ENCODE peak calls at places on chromosomes 11 and 22, in ten cellular contexts. One of them, this sample, is unnamed. For H3K4me1, the result is how much of the 10 kb centered on the place peaks cover.

GRCh38 chr22:37632174-37633081 is 7.0 kb upstream of the SH3BP1 start:
- DNase-seq in A549: no peak
- DNase-seq in thoracic aorta: no peak
- DNase-seq in SJSA1: no peak
- DNase-seq in mesendoderm: no peak
- DNase-seq in right cardiac atrium: peak
- DNase-seq in testis: no peak
- DNase-seq in PC-3: no peak
- DNase-seq in lung: no peak
- DNase-seq in CD8-positive, alpha-beta T cell: no peak
- DNase-seq in this sample: no peak

GRCh38 chr22:41383085-41383484 is 1.3 kb downstream of the TEF start:
- DNase-seq in A549: no peak
- DNase-seq in thoracic aorta: no peak
- DNase-seq in SJSA1: no peak
- DNase-seq in mesendoderm: no peak
- DNase-seq in right cardiac atrium: no peak
- DNase-seq in testis: no peak
- DNase-seq in PC-3: no peak
- DNase-seq in lung: no peak
- DNase-seq in CD8-positive, alpha-beta T cell: no peak
- DNase-seq in this sample: no peak

GRCh38 chr11:66268953-66269906 is 791 bp downstream of the RAB1B start:
- DNase-seq in A549: peak
- DNase-seq in thoracic aorta: no peak
- DNase-seq in SJSA1: peak
- DNase-seq in mesendoderm: peak
- DNase-seq in right cardiac atrium: peak
- DNase-seq in testis: no peak
- DNase-seq in PC-3: peak
- DNase-seq in lung: no peak
- DNase-seq in CD8-positive, alpha-beta T cell: no peak
- DNase-seq in this sample: peak

GRCh38 chr22:16955678-16956210 is 52.3 kb downstream of the GAB4 start:
- DNase-seq in A549: no peak
- DNase-seq in thoracic aorta: no peak
- DNase-seq in SJSA1: no peak
- DNase-seq in mesendoderm: no peak
- DNase-seq in right cardiac atrium: no peak
- DNase-seq in testis: peak
- DNase-seq in PC-3: no peak
- DNase-seq in lung: no peak
- DNase-seq in CD8-positive, alpha-beta T cell: no peak
- DNase-seq in this sample: no peak

GRCh38 chr11:92268546-92268945 is 43.9 kb downstream of the FAT3 start:
- DNase-seq in A549: no peak
- DNase-seq in thoracic aorta: no peak
- DNase-seq in SJSA1: no peak
- DNase-seq in mesendoderm: no peak
- DNase-seq in right cardiac atrium: no peak
- DNase-seq in testis: no peak
- DNase-seq in PC-3: no peak
- DNase-seq in lung: no peak
- DNase-seq in CD8-positive, alpha-beta T cell: no peak
- DNase-seq in this sample: no peak

GRCh38 chr11:18168372-18168771 is 4.3 kb upstream of the MRGPRX4 start:
- DNase-seq in A549: no peak
- DNase-seq in thoracic aorta: no peak
- DNase-seq in SJSA1: no peak
- DNase-seq in mesendoderm: no peak
- DNase-seq in right cardiac atrium: no peak
- DNase-seq in testis: no peak
- DNase-seq in PC-3: no peak
- DNase-seq in lung: no peak
- DNase-seq in CD8-positive, alpha-beta T cell: no peak
- DNase-seq in this sample: no peak

GRCh38 chr11:129620705-129621104 is 194.9 kb upstream of the TMEM45B start:
- DNase-seq in A549: no peak
- DNase-seq in thoracic aorta: no peak
- DNase-seq in SJSA1: no peak
- DNase-seq in mesendoderm: no peak
- DNase-seq in right cardiac atrium: no peak
- DNase-seq in testis: no peak
- DNase-seq in PC-3: peak
- DNase-seq in lung: peak
- DNase-seq in CD8-positive, alpha-beta T cell: no peak
- DNase-seq in this sample: no peak

GRCh38 chr11:108508653-108509593 is 10.7 kb upstream of the POGLUT3 start:
- DNase-seq in A549: no peak
- DNase-seq in thoracic aorta: no peak
- DNase-seq in SJSA1: no peak
- DNase-seq in mesendoderm: no peak
- DNase-seq in right cardiac atrium: no peak
- DNase-seq in testis: peak
- DNase-seq in PC-3: no peak
- DNase-seq in lung: no peak
- DNase-seq in CD8-positive, alpha-beta T cell: no peak
- DNase-seq in this sample: no peak

GRCh38 chr22:35842519-35842913 is 124.8 kb downstream of the APOL5 start:
- DNase-seq in A549: no peak
- DNase-seq in thoracic aorta: no peak
- DNase-seq in SJSA1: no peak
- DNase-seq in mesendoderm: peak
- DNase-seq in right cardiac atrium: no peak
- DNase-seq in testis: no peak
- DNase-seq in PC-3: no peak
- DNase-seq in lung: no peak
- DNase-seq in CD8-positive, alpha-beta T cell: no peak
- DNase-seq in this sample: no peak
- H3K4me1 ChIP-seq in A549: half or more
- H3K4me1 ChIP-seq in thoracic aorta: under half
- H3K4me1 ChIP-seq in SJSA1: under half
- H3K4me1 ChIP-seq in mesendoderm: under half
- H3K4me1 ChIP-seq in right cardiac atrium: under half
- H3K4me1 ChIP-seq in testis: under half
- H3K4me1 ChIP-seq in PC-3: under half
- H3K4me1 ChIP-seq in lung: under half
- H3K4me1 ChIP-seq in CD8-positive, alpha-beta T cell: under half
- H3K4me1 ChIP-seq in this sample: under half

GRCh38 chr11:86222081-86222480 is 22.5 kb upstream of the EED start:
- DNase-seq in A549: no peak
- DNase-seq in thoracic aorta: no peak
- DNase-seq in SJSA1: no peak
- DNase-seq in mesendoderm: no peak
- DNase-seq in right cardiac atrium: no peak
- DNase-seq in testis: no peak
- DNase-seq in PC-3: no peak
- DNase-seq in lung: no peak
- DNase-seq in CD8-positive, alpha-beta T cell: no peak
- DNase-seq in this sample: no peak

GRCh38 chr11:86218125-86219081 is 26.1 kb upstream of the EED start:
- DNase-seq in A549: peak
- DNase-seq in thoracic aorta: no peak
- DNase-seq in SJSA1: peak
- DNase-seq in mesendoderm: peak
- DNase-seq in right cardiac atrium: peak
- DNase-seq in testis: peak
- DNase-seq in PC-3: peak
- DNase-seq in lung: peak
- DNase-seq in CD8-positive, alpha-beta T cell: peak
- DNase-seq in this sample: peak

GRCh38 chr11:86214710-86215109 is 29.8 kb upstream of the EED start:
- DNase-seq in A549: no peak
- DNase-seq in thoracic aorta: no peak
- DNase-seq in SJSA1: no peak
- DNase-seq in mesendoderm: no peak
- DNase-seq in right cardiac atrium: no peak
- DNase-seq in testis: no peak
- DNase-seq in PC-3: peak
- DNase-seq in lung: no peak
- DNase-seq in CD8-positive, alpha-beta T cell: no peak
- DNase-seq in this sample: no peak

GRCh38 chr11:86220654-86221053 is 23.9 kb upstream of the EED start:
- DNase-seq in A549: no peak
- DNase-seq in thoracic aorta: no peak
- DNase-seq in SJSA1: no peak
- DNase-seq in mesendoderm: no peak
- DNase-seq in right cardiac atrium: no peak
- DNase-seq in testis: no peak
- DNase-seq in PC-3: no peak
- DNase-seq in lung: no peak
- DNase-seq in CD8-positive, alpha-beta T cell: no peak
- DNase-seq in this sample: no peak

GRCh38 chr11:86219291-86220193 is 25.0 kb upstream of the EED start:
- DNase-seq in A549: no peak
- DNase-seq in thoracic aorta: no peak
- DNase-seq in SJSA1: no peak
- DNase-seq in mesendoderm: no peak
- DNase-seq in right cardiac atrium: no peak
- DNase-seq in testis: no peak
- DNase-seq in PC-3: no peak
- DNase-seq in lung: no peak
- DNase-seq in CD8-positive, alpha-beta T cell: no peak
- DNase-seq in this sample: no peak
- H3K4me1 ChIP-seq in A549: under half
- H3K4me1 ChIP-seq in thoracic aorta: under half
- H3K4me1 ChIP-seq in SJSA1: under half
- H3K4me1 ChIP-seq in mesendoderm: under half
- H3K4me1 ChIP-seq in right cardiac atrium: under half
- H3K4me1 ChIP-seq in testis: under half
- H3K4me1 ChIP-seq in PC-3: under half
- H3K4me1 ChIP-seq in lung: under half
- H3K4me1 ChIP-seq in CD8-positive, alpha-beta T cell: under half
- H3K4me1 ChIP-seq in this sample: under half

DNA sequence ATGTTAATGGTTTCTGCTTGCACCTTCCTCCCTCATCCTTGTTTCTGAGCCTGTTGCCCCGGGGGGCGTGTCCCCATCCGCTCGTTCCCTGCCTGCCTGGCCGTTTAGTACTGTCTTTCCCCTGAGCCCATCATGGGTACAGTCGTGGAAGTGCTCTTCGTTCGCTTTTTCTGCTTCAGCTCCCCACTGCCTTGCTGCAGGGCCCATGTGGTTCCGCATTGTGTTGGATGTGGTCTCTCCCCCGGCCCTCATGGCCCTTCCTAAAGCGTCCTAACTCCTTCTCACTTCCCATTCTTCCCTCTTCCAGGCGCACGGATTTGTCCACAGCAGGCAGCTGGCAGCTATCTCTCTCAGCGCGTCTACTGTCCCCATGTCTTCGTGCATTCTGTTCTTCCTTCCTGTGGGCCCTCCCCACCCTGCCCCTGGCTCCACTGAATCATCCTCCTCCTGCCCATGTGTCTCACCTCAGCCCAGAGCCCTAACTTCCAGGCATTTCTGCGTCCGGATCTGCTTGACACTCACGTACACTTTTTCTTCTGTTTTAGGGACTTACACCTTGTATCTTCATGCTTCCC is 98.1 kb downstream of the ZBTB16 start:
- DNase-seq in A549: no peak
- DNase-seq in thoracic aorta: no peak
- DNase-seq in SJSA1: no peak
- DNase-seq in mesendoderm: no peak
- DNase-seq in right cardiac atrium: peak
- DNase-seq in testis: no peak
- DNase-seq in PC-3: no peak
- DNase-seq in lung: no peak
- DNase-seq in CD8-positive, alpha-beta T cell: no peak
- DNase-seq in this sample: no peak
- H3K4me1 ChIP-seq in A549: under half
- H3K4me1 ChIP-seq in thoracic aorta: half or more
- H3K4me1 ChIP-seq in SJSA1: under half
- H3K4me1 ChIP-seq in mesendoderm: under half
- H3K4me1 ChIP-seq in right cardiac atrium: half or more
- H3K4me1 ChIP-seq in testis: half or more
- H3K4me1 ChIP-seq in PC-3: under half
- H3K4me1 ChIP-seq in lung: half or more
- H3K4me1 ChIP-seq in CD8-positive, alpha-beta T cell: half or more
- H3K4me1 ChIP-seq in this sample: under half

DNA sequence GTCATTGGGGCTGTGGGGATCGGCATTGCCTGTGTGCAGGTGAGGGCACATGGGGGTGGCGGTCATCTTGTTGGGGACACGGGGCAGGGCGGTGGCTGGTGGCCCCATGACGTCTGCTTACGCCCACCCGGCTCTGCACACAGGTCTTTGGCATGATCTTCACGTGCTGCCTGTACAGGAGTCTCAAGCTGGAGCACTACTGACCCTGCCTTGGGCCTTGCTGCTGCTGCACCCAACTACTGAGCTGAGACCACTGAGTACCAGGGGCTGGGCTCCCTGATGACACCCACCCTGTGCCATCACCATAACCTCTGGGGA is 4.4 kb downstream of the POLR2L start:
- DNase-seq in A549: no peak
- DNase-seq in thoracic aorta: no peak
- DNase-seq in SJSA1: no peak
- DNase-seq in mesendoderm: no peak
- DNase-seq in right cardiac atrium: no peak
- DNase-seq in testis: no peak
- DNase-seq in PC-3: no peak
- DNase-seq in lung: no peak
- DNase-seq in CD8-positive, alpha-beta T cell: no peak
- DNase-seq in this sample: no peak
- H3K4me1 ChIP-seq in A549: half or more
- H3K4me1 ChIP-seq in thoracic aorta: under half
- H3K4me1 ChIP-seq in SJSA1: under half
- H3K4me1 ChIP-seq in mesendoderm: under half
- H3K4me1 ChIP-seq in right cardiac atrium: under half
- H3K4me1 ChIP-seq in testis: under half
- H3K4me1 ChIP-seq in PC-3: under half
- H3K4me1 ChIP-seq in lung: under half
- H3K4me1 ChIP-seq in CD8-positive, alpha-beta T cell: under half
- H3K4me1 ChIP-seq in this sample: under half

DNA sequence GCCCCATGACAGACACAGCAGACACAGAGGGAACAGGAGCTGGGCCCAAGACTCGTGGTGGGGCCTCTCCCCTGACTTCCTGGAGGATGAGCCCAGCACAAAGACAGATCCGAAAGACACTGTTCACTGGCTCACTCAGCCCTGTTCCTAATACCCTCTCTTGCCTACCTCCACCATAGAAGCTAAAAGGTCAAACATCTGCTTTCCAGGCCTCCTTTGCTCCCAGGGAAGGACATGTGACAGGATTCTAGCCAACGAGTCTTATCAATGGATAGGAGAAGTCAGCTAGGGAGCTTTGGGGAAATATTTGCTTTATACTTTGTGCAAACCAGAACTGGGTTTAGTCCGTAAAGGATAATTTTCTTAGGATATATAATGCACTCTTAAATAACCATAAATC is 8.4 kb upstream of the CLMP start:
- DNase-seq in A549: no peak
- DNase-seq in thoracic aorta: no peak
- DNase-seq in SJSA1: no peak
- DNase-seq in mesendoderm: no peak
- DNase-seq in right cardiac atrium: no peak
- DNase-seq in testis: no peak
- DNase-seq in PC-3: no peak
- DNase-seq in lung: no peak
- DNase-seq in CD8-positive, alpha-beta T cell: no peak
- DNase-seq in this sample: no peak
- H3K4me1 ChIP-seq in A549: under half
- H3K4me1 ChIP-seq in thoracic aorta: under half
- H3K4me1 ChIP-seq in SJSA1: under half
- H3K4me1 ChIP-seq in mesendoderm: under half
- H3K4me1 ChIP-seq in right cardiac atrium: under half
- H3K4me1 ChIP-seq in testis: under half
- H3K4me1 ChIP-seq in PC-3: under half
- H3K4me1 ChIP-seq in lung: under half
- H3K4me1 ChIP-seq in CD8-positive, alpha-beta T cell: under half
- H3K4me1 ChIP-seq in this sample: under half